ENCODE peak calls at places on chromosomes 16 and 17, in nine cellular contexts. One of them, this sample, is unnamed.

GRCh38 chr17:32192379-32192778 is 50.1 kb downstream of the RHOT1 start:
- DNase-seq in neural crest cell: no peak
- DNase-seq in breast epithelium: no peak
- DNase-seq in left ventricle myocardium inferior: no peak
- DNase-seq in brain microvascular endothelial cell: peak
- DNase-seq in progenitor cell of endocrine pancreas: no peak
- DNase-seq in uterus: no peak
- DNase-seq in thoracic aorta: no peak
- DNase-seq in lung: no peak
- DNase-seq in this sample: no peak

GRCh38 chr16:78094166-78094565 is 5.3 kb upstream of the WWOX start:
- DNase-seq in neural crest cell: no peak
- DNase-seq in breast epithelium: no peak
- DNase-seq in left ventricle myocardium inferior: no peak
- DNase-seq in brain microvascular endothelial cell: no peak
- DNase-seq in progenitor cell of endocrine pancreas: no peak
- DNase-seq in uterus: no peak
- DNase-seq in thoracic aorta: no peak
- DNase-seq in lung: no peak
- DNase-seq in this sample: no peak

GRCh38 chr16:87709677-87710076 is 56.1 kb downstream of the KLHDC4 start:
- DNase-seq in neural crest cell: no peak
- DNase-seq in breast epithelium: no peak
- DNase-seq in left ventricle myocardium inferior: no peak
- DNase-seq in brain microvascular endothelial cell: no peak
- DNase-seq in progenitor cell of endocrine pancreas: no peak
- DNase-seq in uterus: no peak
- DNase-seq in thoracic aorta: no peak
- DNase-seq in lung: no peak
- DNase-seq in this sample: no peak

GRCh38 chr16:69309316-69309715 is 1.8 kb upstream of the VPS4A start:
- DNase-seq in neural crest cell: no peak
- DNase-seq in breast epithelium: no peak
- DNase-seq in left ventricle myocardium inferior: no peak
- DNase-seq in brain microvascular endothelial cell: no peak
- DNase-seq in progenitor cell of endocrine pancreas: no peak
- DNase-seq in uterus: no peak
- DNase-seq in thoracic aorta: no peak
- DNase-seq in lung: no peak
- DNase-seq in this sample: no peak

GRCh38 chr16:1610841-1611653 is 825 bp downstream of the IFT140 start:
- DNase-seq in neural crest cell: no peak
- DNase-seq in breast epithelium: peak
- DNase-seq in left ventricle myocardium inferior: no peak
- DNase-seq in brain microvascular endothelial cell: peak
- DNase-seq in progenitor cell of endocrine pancreas: peak
- DNase-seq in uterus: no peak
- DNase-seq in thoracic aorta: no peak
- DNase-seq in lung: no peak
- DNase-seq in this sample: no peak

GRCh38 chr17:28841901-28842281 is 699 bp downstream of the FAM222B start:
- DNase-seq in neural crest cell: no peak
- DNase-seq in breast epithelium: no peak
- DNase-seq in left ventricle myocardium inferior: no peak
- DNase-seq in brain microvascular endothelial cell: no peak
- DNase-seq in progenitor cell of endocrine pancreas: no peak
- DNase-seq in uterus: no peak
- DNase-seq in thoracic aorta: no peak
- DNase-seq in lung: no peak
- DNase-seq in this sample: no peak

GRCh38 chr16:83676056-83676455 is 131.7 kb upstream of the HSBP1 start:
- DNase-seq in neural crest cell: no peak
- DNase-seq in breast epithelium: no peak
- DNase-seq in left ventricle myocardium inferior: no peak
- DNase-seq in brain microvascular endothelial cell: no peak
- DNase-seq in progenitor cell of endocrine pancreas: no peak
- DNase-seq in uterus: no peak
- DNase-seq in thoracic aorta: no peak
- DNase-seq in lung: no peak
- DNase-seq in this sample: no peak

GRCh38 chr17:19016297-19016696 is 11.7 kb upstream of the FAM83G start:
- DNase-seq in neural crest cell: no peak
- DNase-seq in breast epithelium: no peak
- DNase-seq in left ventricle myocardium inferior: no peak
- DNase-seq in brain microvascular endothelial cell: no peak
- DNase-seq in progenitor cell of endocrine pancreas: no peak
- DNase-seq in uterus: no peak
- DNase-seq in thoracic aorta: no peak
- DNase-seq in lung: no peak
- DNase-seq in this sample: no peak

GRCh38 chr17:70905796-70906195 is 736.5 kb downstream of the KCNJ2 start:
- DNase-seq in neural crest cell: no peak
- DNase-seq in breast epithelium: no peak
- DNase-seq in left ventricle myocardium inferior: peak
- DNase-seq in brain microvascular endothelial cell: peak
- DNase-seq in progenitor cell of endocrine pancreas: no peak
- DNase-seq in uterus: no peak
- DNase-seq in thoracic aorta: peak
- DNase-seq in lung: peak
- DNase-seq in this sample: no peak

GRCh38 chr16:30526137-30526822 is at the start of gene ZNF768:
- DNase-seq in neural crest cell: peak
- DNase-seq in breast epithelium: peak
- DNase-seq in left ventricle myocardium inferior: peak
- DNase-seq in brain microvascular endothelial cell: no peak
- DNase-seq in progenitor cell of endocrine pancreas: peak
- DNase-seq in uterus: peak
- DNase-seq in thoracic aorta: no peak
- DNase-seq in lung: no peak
- DNase-seq in this sample: peak

GRCh38 chr17:55314784-55315491 is 50.2 kb downstream of the HLF start:
- DNase-seq in neural crest cell: no peak
- DNase-seq in breast epithelium: no peak
- DNase-seq in left ventricle myocardium inferior: no peak
- DNase-seq in brain microvascular endothelial cell: no peak
- DNase-seq in progenitor cell of endocrine pancreas: no peak
- DNase-seq in uterus: no peak
- DNase-seq in thoracic aorta: no peak
- DNase-seq in lung: no peak
- DNase-seq in this sample: no peak

GRCh38 chr17:44651228-44651627 is 5.0 kb upstream of the MEIOC start:
- DNase-seq in neural crest cell: no peak
- DNase-seq in breast epithelium: no peak
- DNase-seq in left ventricle myocardium inferior: no peak
- DNase-seq in brain microvascular endothelial cell: no peak
- DNase-seq in progenitor cell of endocrine pancreas: no peak
- DNase-seq in uterus: no peak
- DNase-seq in thoracic aorta: no peak
- DNase-seq in lung: no peak
- DNase-seq in this sample: no peak

GRCh38 chr17:28968269-28968913 is 17.1 kb upstream of the PHF12 start:
- DNase-seq in neural crest cell: peak
- DNase-seq in breast epithelium: no peak
- DNase-seq in left ventricle myocardium inferior: no peak
- DNase-seq in brain microvascular endothelial cell: no peak
- DNase-seq in progenitor cell of endocrine pancreas: no peak
- DNase-seq in uterus: no peak
- DNase-seq in thoracic aorta: no peak
- DNase-seq in lung: no peak
- DNase-seq in this sample: no peak

GRCh38 chr17:81241648-81242420 is 2.7 kb downstream of the NDUFAF8 start:
- DNase-seq in neural crest cell: peak
- DNase-seq in breast epithelium: peak
- DNase-seq in left ventricle myocardium inferior: no peak
- DNase-seq in brain microvascular endothelial cell: peak
- DNase-seq in progenitor cell of endocrine pancreas: peak
- DNase-seq in uterus: peak
- DNase-seq in thoracic aorta: no peak
- DNase-seq in lung: peak
- DNase-seq in this sample: peak

GRCh38 chr17:8320990-8321389 is 10.9 kb downstream of the ARHGEF15 start:
- DNase-seq in neural crest cell: no peak
- DNase-seq in breast epithelium: no peak
- DNase-seq in left ventricle myocardium inferior: no peak
- DNase-seq in brain microvascular endothelial cell: no peak
- DNase-seq in progenitor cell of endocrine pancreas: no peak
- DNase-seq in uterus: no peak
- DNase-seq in thoracic aorta: no peak
- DNase-seq in lung: no peak
- DNase-seq in this sample: no peak

GRCh38 chr17:59329558-59330313 is 1.7 kb upstream of the YPEL2 start:
- DNase-seq in neural crest cell: peak
- DNase-seq in breast epithelium: peak
- DNase-seq in left ventricle myocardium inferior: peak
- DNase-seq in brain microvascular endothelial cell: peak
- DNase-seq in progenitor cell of endocrine pancreas: peak
- DNase-seq in uterus: peak
- DNase-seq in thoracic aorta: no peak
- DNase-seq in lung: peak
- DNase-seq in this sample: no peak

GRCh38 chr16:6360641-6361040 is 972.0 kb upstream of the RBFOX1 start:
- DNase-seq in neural crest cell: no peak
- DNase-seq in breast epithelium: no peak
- DNase-seq in left ventricle myocardium inferior: no peak
- DNase-seq in brain microvascular endothelial cell: no peak
- DNase-seq in progenitor cell of endocrine pancreas: no peak
- DNase-seq in uterus: no peak
- DNase-seq in thoracic aorta: no peak
- DNase-seq in lung: no peak
- DNase-seq in this sample: no peak

GRCh38 chr17:75563063-75563758 is 24.4 kb upstream of the MYO15B start:
- DNase-seq in neural crest cell: no peak
- DNase-seq in breast epithelium: no peak
- DNase-seq in left ventricle myocardium inferior: no peak
- DNase-seq in brain microvascular endothelial cell: no peak
- DNase-seq in progenitor cell of endocrine pancreas: no peak
- DNase-seq in uterus: no peak
- DNase-seq in thoracic aorta: no peak
- DNase-seq in lung: no peak
- DNase-seq in this sample: no peak

GRCh38 chr17:9959377-9959981 is 54.4 kb upstream of the RCVRN start:
- DNase-seq in neural crest cell: peak
- DNase-seq in breast epithelium: no peak
- DNase-seq in left ventricle myocardium inferior: no peak
- DNase-seq in brain microvascular endothelial cell: peak
- DNase-seq in progenitor cell of endocrine pancreas: peak
- DNase-seq in uterus: peak
- DNase-seq in thoracic aorta: no peak
- DNase-seq in lung: no peak
- DNase-seq in this sample: peak

GRCh38 chr17:5002121-5002788 is 4.5 kb downstream of the KIF1C start:
- DNase-seq in neural crest cell: no peak
- DNase-seq in breast epithelium: no peak
- DNase-seq in left ventricle myocardium inferior: no peak
- DNase-seq in brain microvascular endothelial cell: no peak
- DNase-seq in progenitor cell of endocrine pancreas: no peak
- DNase-seq in uterus: no peak
- DNase-seq in thoracic aorta: no peak
- DNase-seq in lung: no peak
- DNase-seq in this sample: no peak

GRCh38 chr16:81797443-81797842 is 18.4 kb downstream of the PLCG2 start:
- DNase-seq in neural crest cell: no peak
- DNase-seq in breast epithelium: no peak
- DNase-seq in left ventricle myocardium inferior: no peak
- DNase-seq in brain microvascular endothelial cell: no peak
- DNase-seq in progenitor cell of endocrine pancreas: no peak
- DNase-seq in uterus: no peak
- DNase-seq in thoracic aorta: no peak
- DNase-seq in lung: no peak
- DNase-seq in this sample: no peak

DNA sequence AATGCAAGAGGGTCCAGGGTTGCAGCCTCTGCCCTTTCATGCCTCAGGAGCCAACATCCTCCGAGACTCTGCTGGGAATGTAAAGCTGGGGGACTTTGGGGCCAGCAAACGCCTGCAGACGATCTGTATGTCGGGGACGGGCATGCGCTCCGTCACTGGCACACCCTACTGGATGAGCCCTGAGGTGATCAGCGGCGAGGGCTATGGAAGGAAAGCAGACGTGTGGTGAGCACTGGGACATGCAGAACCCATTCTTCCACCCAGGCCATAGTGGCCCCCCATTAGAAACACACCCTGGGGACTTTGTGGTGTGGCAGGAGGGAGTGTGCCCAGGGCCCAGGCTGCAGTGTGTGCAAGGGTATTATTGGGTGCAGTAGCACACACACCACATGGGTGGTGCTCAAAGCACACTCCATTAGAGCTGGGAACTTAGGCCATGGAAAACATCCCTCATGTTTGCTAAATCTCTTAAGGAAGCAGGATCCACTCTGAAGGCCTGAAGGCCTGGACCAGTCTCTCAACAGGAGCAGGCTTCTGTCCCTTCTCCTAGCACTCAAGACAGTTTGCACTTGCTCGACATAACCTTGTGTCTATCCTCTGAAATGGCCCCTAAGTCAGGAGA is 7.6 kb downstream of the LIMD2 start:
- DNase-seq in neural crest cell: no peak
- DNase-seq in breast epithelium: no peak
- DNase-seq in left ventricle myocardium inferior: no peak
- DNase-seq in brain microvascular endothelial cell: no peak
- DNase-seq in progenitor cell of endocrine pancreas: no peak
- DNase-seq in uterus: no peak
- DNase-seq in thoracic aorta: no peak
- DNase-seq in lung: no peak
- DNase-seq in this sample: no peak
- TF ChIP-seq CTCF in neural crest cell: no peak
- TF ChIP-seq CTCF in breast epithelium: no peak
- TF ChIP-seq CTCF in left ventricle myocardium inferior: no peak
- TF ChIP-seq CTCF in brain microvascular endothelial cell: no peak
- TF ChIP-seq CTCF in progenitor cell of endocrine pancreas: no peak
- TF ChIP-seq CTCF in uterus: no peak
- TF ChIP-seq CTCF in thoracic aorta: no peak
- TF ChIP-seq CTCF in lung: no peak
- TF ChIP-seq CTCF in this sample: no peak

GRCh38 chr16:79367822-79368221 is 232.7 kb downstream of the MAF start:
- DNase-seq in neural crest cell: no peak
- DNase-seq in breast epithelium: no peak
- DNase-seq in left ventricle myocardium inferior: no peak
- DNase-seq in brain microvascular endothelial cell: no peak
- DNase-seq in progenitor cell of endocrine pancreas: no peak
- DNase-seq in uterus: no peak
- DNase-seq in thoracic aorta: no peak
- DNase-seq in lung: no peak
- DNase-seq in this sample: no peak
- TF ChIP-seq CTCF in neural crest cell: no peak
- TF ChIP-seq CTCF in breast epithelium: no peak
- TF ChIP-seq CTCF in left ventricle myocardium inferior: no peak
- TF ChIP-seq CTCF in brain microvascular endothelial cell: no peak
- TF ChIP-seq CTCF in progenitor cell of endocrine pancreas: no peak
- TF ChIP-seq CTCF in uterus: no peak
- TF ChIP-seq CTCF in thoracic aorta: no peak
- TF ChIP-seq CTCF in lung: no peak
- TF ChIP-seq CTCF in this sample: no peak

GRCh38 chr16:54533856-54534490 is 247.4 kb upstream of the IRX3 start:
- DNase-seq in neural crest cell: no peak
- DNase-seq in breast epithelium: no peak
- DNase-seq in left ventricle myocardium inferior: no peak
- DNase-seq in brain microvascular endothelial cell: no peak
- DNase-seq in progenitor cell of endocrine pancreas: no peak
- DNase-seq in uterus: no peak
- DNase-seq in thoracic aorta: no peak
- DNase-seq in lung: no peak
- DNase-seq in this sample: no peak
- TF ChIP-seq CTCF in neural crest cell: no peak
- TF ChIP-seq CTCF in breast epithelium: no peak
- TF ChIP-seq CTCF in left ventricle myocardium inferior: no peak
- TF ChIP-seq CTCF in brain microvascular endothelial cell: no peak
- TF ChIP-seq CTCF in progenitor cell of endocrine pancreas: no peak
- TF ChIP-seq CTCF in uterus: no peak
- TF ChIP-seq CTCF in thoracic aorta: no peak
- TF ChIP-seq CTCF in lung: no peak
- TF ChIP-seq CTCF in this sample: no peak

GRCh38 chr17:45729284-45729907 is 54.7 kb upstream of the CRHR1 start:
- DNase-seq in neural crest cell: no peak
- DNase-seq in breast epithelium: no peak
- DNase-seq in left ventricle myocardium inferior: no peak
- DNase-seq in brain microvascular endothelial cell: no peak
- DNase-seq in progenitor cell of endocrine pancreas: no peak
- DNase-seq in uterus: no peak
- DNase-seq in thoracic aorta: no peak
- DNase-seq in lung: no peak
- DNase-seq in this sample: no peak
- TF ChIP-seq CTCF in neural crest cell: no peak
- TF ChIP-seq CTCF in breast epithelium: no peak
- TF ChIP-seq CTCF in left ventricle myocardium inferior: no peak
- TF ChIP-seq CTCF in brain microvascular endothelial cell: no peak
- TF ChIP-seq CTCF in progenitor cell of endocrine pancreas: no peak
- TF ChIP-seq CTCF in uterus: no peak
- TF ChIP-seq CTCF in thoracic aorta: no peak
- TF ChIP-seq CTCF in lung: no peak
- TF ChIP-seq CTCF in this sample: no peak

This sample was measured in D721Med.